ENCODE peak calls at places on chromosome 11, in four cellular contexts. One of them, this sample, is unnamed.

GRCh38 chr11:94171693-94172440 is 43.2 kb downstream of the PANX1 start:
- DNase-seq in RWPE1: peak
- DNase-seq in lung: no peak
- DNase-seq in skeletal muscle cell: no peak
- DNase-seq in this sample: peak

GRCh38 chr11:12540913-12541587 is 133.2 kb upstream of the TEAD1 start:
- DNase-seq in lung: no peak
- DNase-seq in RWPE1: peak
- DNase-seq in skeletal muscle cell: peak
- DNase-seq in this sample: peak

GRCh38 chr11:40190294-40190693 is 1269.2 kb downstream of the LRRC4C start:
- DNase-seq in lung: no peak
- DNase-seq in RWPE1: no peak
- DNase-seq in skeletal muscle cell: no peak
- DNase-seq in this sample: no peak

GRCh38 chr11:30522825-30523224 is 63.3 kb downstream of the MPPED2 start:
- DNase-seq in skeletal muscle cell: no peak
- DNase-seq in RWPE1: no peak
- DNase-seq in lung: no peak
- DNase-seq in this sample: no peak

GRCh38 chr11:24679686-24680318 is 182.9 kb downstream of the LUZP2 start:
- DNase-seq in skeletal muscle cell: no peak
- DNase-seq in RWPE1: no peak
- DNase-seq in lung: no peak
- DNase-seq in this sample: no peak

GRCh38 chr11:118634435-118635236 is 27.2 kb downstream of the PHLDB1 start:
- DNase-seq in RWPE1: peak
- DNase-seq in lung: peak
- DNase-seq in skeletal muscle cell: no peak
- DNase-seq in this sample: no peak

GRCh38 chr11:118908931-118909618 is 16.7 kb downstream of the BCL9L start:
- DNase-seq in lung: no peak
- DNase-seq in skeletal muscle cell: peak
- DNase-seq in RWPE1: no peak
- DNase-seq in this sample: no peak

GRCh38 chr11:34276465-34276864 is 81.3 kb downstream of the ABTB2 start:
- DNase-seq in lung: no peak
- DNase-seq in RWPE1: no peak
- DNase-seq in skeletal muscle cell: no peak
- DNase-seq in this sample: no peak

GRCh38 chr11:93393386-93393785 is 62.8 kb downstream of the DEUP1 start:
- DNase-seq in RWPE1: no peak
- DNase-seq in skeletal muscle cell: no peak
- DNase-seq in lung: no peak
- DNase-seq in this sample: no peak

GRCh38 chr11:82229346-82229745 is 504.3 kb downstream of the FAM181B start:
- DNase-seq in RWPE1: peak
- DNase-seq in skeletal muscle cell: no peak
- DNase-seq in lung: no peak
- DNase-seq in this sample: no peak

GRCh38 chr11:94376841-94377240 is 24.4 kb downstream of the GPR83 start:
- DNase-seq in RWPE1: no peak
- DNase-seq in skeletal muscle cell: no peak
- DNase-seq in lung: no peak
- DNase-seq in this sample: no peak